ENCODE peak calls at places on chromosome 9, in six cellular contexts. V is neuronal stem cell, E is mesenchymal stem cell, A is IMR-90, K is H1, G is H9. I is an unnamed sample.

GRCh38 chr9:70813141-70813540 is 308.3 kb downstream of the TRPM3 start:
- DNase-seq in V (no peak), E (no peak), A (no peak), K (no peak), G (no peak), I (no peak)

GRCh38 chr9:86902606-86903460 is 44.5 kb downstream of the GAS1 start:
- DNase-seq in V (peak), E (peak), A (no peak), K (no peak), G (peak), I (peak)

GRCh38 chr9:15423328-15423985 is 781 bp downstream of the SNAPC3 start:
- DNase-seq in V (no peak), E (peak), A (peak), K (no peak), G (no peak), I (peak)

GRCh38 chr9:70466976-70467551 is 52.6 kb upstream of the KLF9 start:
- DNase-seq in V (no peak), E (peak), A (peak), K (no peak), G (no peak), I (no peak)

GRCh38 chr9:88680041-88680440 is 145.1 kb downstream of the NXNL2 start:
- DNase-seq in V (no peak), E (no peak), A (no peak), K (no peak), G (no peak), I (no peak)

GRCh38 chr9:5428172-5428571 is 9.6 kb downstream of the PLGRKT start:
- DNase-seq in V (no peak), E (no peak), A (no peak), K (no peak), G (no peak), I (no peak)

GRCh38 chr9:96884443-96884842 is 30.1 kb upstream of the ZNF782 start:
- DNase-seq in V (no peak), E (peak), A (peak), K (no peak), G (no peak), I (peak)

GRCh38 chr9:4581031-4581760 is 80.9 kb upstream of the PLPP6 start:
- DNase-seq in V (no peak), E (peak), A (no peak), K (no peak), G (no peak), I (no peak)

GRCh38 chr9:30524311-30524710 is 1860.1 kb upstream of the ACO1 start:
- DNase-seq in V (no peak), E (no peak), A (no peak), K (no peak), G (no peak), I (no peak)

GRCh38 chr9:4296217-4296616 is 3.7 kb downstream of the GLIS3 start:
- DNase-seq in V (no peak), E (peak), A (no peak), K (no peak), G (no peak), I (no peak)

GRCh38 chr9:73183917-73184861 is 32.5 kb downstream of the ANXA1 start:
- DNase-seq in V (no peak), E (peak), A (peak), K (no peak), G (no peak), I (peak)

GRCh38 chr9:70410368-70410767 is 4.1 kb downstream of the KLF9 start:
- DNase-seq in V (no peak), E (peak), A (peak), K (no peak), G (no peak), I (no peak)

GRCh38 chr9:122991370-122991830 is 42.1 kb upstream of the GPR21 start:
- DNase-seq in V (no peak), E (peak), A (peak), K (no peak), G (no peak), I (peak)

GRCh38 chr9:73149371-73150067 is 2.1 kb upstream of the ANXA1 start:
- DNase-seq in V (no peak), E (peak), A (peak), K (no peak), G (no peak), I (peak)

GRCh38 chr9:123031963-123032362 is 1.5 kb upstream of the GPR21 start:
- DNase-seq in V (no peak), E (no peak), A (no peak), K (no peak), G (no peak), I (no peak)

GRCh38 chr9:251398-251797 is 36.7 kb downstream of the DOCK8 start:
- DNase-seq in V (no peak), E (no peak), A (no peak), K (no peak), G (no peak), I (no peak)

DNA sequence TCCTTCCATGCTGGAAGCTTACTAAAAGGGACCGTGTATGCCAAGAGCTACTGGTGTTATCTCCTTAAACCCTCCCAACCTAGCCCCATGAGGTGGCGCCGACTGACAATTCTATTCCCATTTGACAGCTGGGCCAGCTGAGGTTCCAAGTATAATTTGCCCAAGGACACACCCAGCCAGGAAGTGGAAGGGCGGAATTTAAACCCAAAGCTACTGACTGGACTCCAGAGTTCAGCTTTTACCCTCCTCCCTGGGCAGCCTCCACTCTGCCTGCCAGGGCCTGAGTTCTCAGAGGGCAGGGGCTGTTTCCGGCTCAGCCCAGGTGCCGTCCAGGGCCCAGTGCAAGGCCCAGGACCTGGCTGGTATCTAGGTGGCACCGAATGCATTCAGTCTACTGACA is 71.8 kb downstream of the C9orf50 start:
- DNase-seq in V (no peak), E (no peak), A (no peak), K (no peak), G (no peak), I (no peak)
- H4K8ac ChIP-seq in V (no peak), E (no peak), A (no peak), K (no peak), G (no peak), I (no peak)

DNA sequence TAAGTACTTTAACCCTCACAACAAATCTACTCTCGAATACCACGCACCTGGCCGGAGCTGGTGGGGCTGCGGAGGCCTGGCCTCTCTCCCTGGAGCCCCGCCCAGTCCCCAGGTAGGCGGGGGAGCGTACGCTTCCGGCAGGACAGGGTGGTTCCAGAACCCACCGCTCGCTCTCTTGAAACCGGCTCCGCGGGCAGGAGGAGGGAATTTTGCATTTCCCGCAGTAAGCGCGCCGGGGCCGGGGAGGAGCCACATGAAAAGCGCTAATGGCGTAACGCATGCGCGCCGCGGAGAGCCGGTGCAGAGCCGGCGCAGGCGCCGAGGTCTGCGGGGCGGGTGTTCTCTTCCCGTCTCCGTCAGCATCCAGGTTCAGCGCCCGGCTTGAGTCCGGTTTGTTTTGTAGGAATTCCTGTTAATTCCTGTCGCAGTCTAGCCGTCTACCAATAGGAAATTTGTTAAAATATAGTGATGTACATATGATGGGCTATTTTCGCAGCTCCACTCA is 20.8 kb downstream of the CAVIN4 start:
- DNase-seq in V (peak), E (peak), A (peak), K (peak), G (peak), I (peak)
- H4K8ac ChIP-seq in V (no peak), E (peak), A (peak), K (no peak), G (no peak), I (no peak)

GRCh38 chr9:81557957-81558791 is 131.2 kb downstream of the TLE1 start:
- DNase-seq in V (no peak), E (peak), A (peak), K (no peak), G (no peak), I (peak)
- H4K8ac ChIP-seq in V (no peak), E (peak), A (peak), K (no peak), G (no peak), I (no peak)

DNA sequence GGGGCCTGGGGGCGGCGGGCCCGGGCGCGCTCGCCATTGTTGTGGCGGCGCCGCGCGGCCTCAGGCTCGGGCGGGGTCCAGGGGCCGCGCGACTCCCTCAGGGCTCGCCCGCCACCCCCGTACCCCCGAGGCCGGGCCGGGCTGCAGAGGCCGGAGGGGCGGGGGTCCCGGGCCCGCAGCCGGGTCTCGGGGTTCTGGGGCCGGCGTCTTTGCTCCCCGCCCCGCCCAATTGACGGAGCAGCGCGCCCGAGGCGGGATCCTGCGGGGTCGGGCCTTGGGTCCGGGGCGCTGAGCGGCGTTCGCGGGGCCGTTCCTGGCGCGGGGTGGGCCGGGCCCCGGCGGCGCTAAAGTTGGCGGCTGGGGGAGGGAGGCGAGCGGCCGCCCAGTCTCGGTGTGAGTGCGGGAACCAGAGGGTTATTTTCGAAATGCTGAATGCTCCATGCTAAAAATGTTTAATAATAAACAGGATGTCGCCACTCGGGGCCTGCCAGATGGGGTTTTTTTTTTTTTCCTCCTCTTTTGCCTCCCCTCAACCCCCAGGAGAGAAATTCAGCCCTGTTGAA is 659 bp downstream of the PRRC2B start:
- DNase-seq in V (no peak), E (peak), A (no peak), K (no peak), G (no peak), I (no peak)
- H4K8ac ChIP-seq in V (no peak), E (peak), A (no peak), K (peak), G (no peak), I (peak)

GRCh38 chr9:128434340-128434739 is 13.7 kb downstream of the CERCAM start:
- DNase-seq in V (no peak), E (no peak), A (no peak), K (no peak), G (no peak), I (no peak)

GRCh38 chr9:128429505-128430086 is 8.9 kb downstream of the CERCAM start:
- DNase-seq in V (no peak), E (no peak), A (no peak), K (no peak), G (no peak), I (no peak)

GRCh38 chr9:128435611-128436010 is 15.0 kb downstream of the CERCAM start:
- DNase-seq in V (no peak), E (no peak), A (no peak), K (no peak), G (no peak), I (no peak)

GRCh38 chr9:128428644-128429504 is 8.2 kb downstream of the CERCAM start:
- DNase-seq in V (no peak), E (no peak), A (no peak), K (no peak), G (no peak), I (no peak)

DNA sequence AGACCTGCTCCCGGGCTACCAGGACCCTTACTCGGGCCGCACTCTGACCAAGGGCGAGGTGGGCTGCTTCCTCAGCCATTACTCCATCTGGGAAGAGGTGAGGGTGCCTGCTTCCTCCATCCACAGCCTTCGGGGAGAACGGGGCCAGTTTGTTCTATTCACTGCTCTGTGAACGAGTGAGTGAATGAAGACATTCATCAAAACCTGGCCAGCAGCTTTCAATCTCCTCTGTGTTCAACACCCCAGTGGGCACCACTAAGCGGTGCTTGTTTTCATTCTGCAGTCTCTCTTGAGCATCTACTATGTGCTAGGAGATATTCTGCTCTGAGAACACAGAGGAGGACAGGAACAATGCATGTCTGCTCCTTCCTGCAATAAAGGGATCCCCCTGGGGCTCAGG is 10.6 kb downstream of the CERCAM start:
- DNase-seq in V (no peak), E (no peak), A (no peak), K (no peak), G (no peak), I (no peak)
- H4K8ac ChIP-seq in V (peak), E (no peak), A (no peak), K (peak), G (no peak), I (no peak)

GRCh38 chr9:114505187-114506081 is at the start of gene WHRN:
- DNase-seq in V (peak), E (peak), A (peak), K (peak), G (peak), I (peak)
- H4K8ac ChIP-seq in V (no peak), E (peak), A (no peak), K (peak), G (no peak), I (no peak)

I was measured in mesendoderm.